ENCODE peak calls at places on chromosomes 1 and 21, in eight cellular contexts. J, H, L, B, I, U, W and K are unnamed samples.
A peak's percentile ranks its signal among the peaks of the same experiment; 100 is the strongest.

GRCh38 chr1:64499966-64500365 is 30.0 kb downstream of the CACHD1 start:
- DNase-seq in B (no peak), H (peak; percentile 28), J (peak; percentile 10), I (no peak), U (no peak), L (no peak), W (no peak), K (no peak)

GRCh38 chr1:198179556-198179981 is 22.8 kb downstream of the NEK7 start:
- DNase-seq in I (no peak), J (peak; percentile 11), L (peak; percentile 73), B (no peak), W (no peak), H (no peak), U (peak; percentile 15), K (no peak)

GRCh38 chr1:204085876-204086275 is 13.0 kb downstream of the SOX13 start:
- DNase-seq in B (no peak), U (no peak), W (no peak), L (no peak), J (no peak), I (no peak), H (no peak), K (no peak)

GRCh38 chr1:12546771-12547585 is 71.0 kb downstream of the DHRS3 start:
- DNase-seq in W (no peak), U (no peak), J (no peak), H (no peak), I (no peak), L (no peak), B (no peak), K (no peak)

GRCh38 chr1:30335997-30336390 is 387.4 kb downstream of the MATN1 start:
- DNase-seq in W (no peak), L (no peak), U (no peak), J (no peak), B (no peak), I (no peak), H (no peak), K (no peak)

GRCh38 chr1:43703836-43704235 is 3.5 kb upstream of the ST3GAL3 start:
- DNase-seq in W (no peak), H (no peak), U (no peak), J (no peak), I (peak; percentile 54), L (no peak), B (no peak), K (no peak)

GRCh38 chr1:11690669-11691301 is 725 bp upstream of the DRAXIN start:
- DNase-seq in J (no peak), U (peak; percentile 72), B (peak; percentile 88), I (no peak), W (peak; percentile 71), H (no peak), L (no peak), K (no peak)

GRCh38 chr1:230026572-230026971 is 40.5 kb upstream of the GALNT2 start:
- DNase-seq in H (no peak), J (no peak), U (no peak), B (no peak), W (no peak), L (no peak), I (no peak), K (no peak)

GRCh38 chr21:27035791-27036190 is 68.9 kb upstream of the ADAMTS5 start:
- DNase-seq in H (no peak), I (no peak), U (no peak), W (no peak), L (no peak), J (no peak), B (no peak), K (no peak)

GRCh38 chr1:24501371-24502167 is 1.1 kb upstream of the RCAN3 start:
- DNase-seq in B (no peak), I (peak; percentile 62), H (no peak), U (peak; percentile 36), W (no peak), L (peak; percentile 76), J (peak; percentile 41), K (peak; percentile 78)

GRCh38 chr1:50047916-50048694 is 24.4 kb upstream of the AGBL4 start:
- DNase-seq in B (peak; percentile 1), I (no peak), J (no peak), H (no peak), W (peak; percentile 87), U (no peak), L (no peak), K (no peak)

GRCh38 chr1:3002349-3003038 is 18.8 kb upstream of the ACTRT2 start:
- DNase-seq in J (no peak), W (no peak), H (no peak), L (no peak), I (no peak), U (no peak), B (no peak), K (no peak)

GRCh38 chr1:3001471-3002348 is 19.6 kb upstream of the ACTRT2 start:
- DNase-seq in J (no peak), I (no peak), H (no peak), L (no peak), U (no peak), W (no peak), B (no peak), K (no peak)

GRCh38 chr1:3004285-3005205 is 16.7 kb upstream of the ACTRT2 start:
- DNase-seq in J (no peak), I (no peak), W (no peak), L (no peak), B (no peak), H (no peak), U (no peak), K (no peak)

GRCh38 chr1:3003941-3004270 is 17.4 kb upstream of the ACTRT2 start:
- DNase-seq in W (no peak), I (no peak), B (no peak), H (no peak), U (no peak), J (no peak), L (no peak), K (no peak)

DNA sequence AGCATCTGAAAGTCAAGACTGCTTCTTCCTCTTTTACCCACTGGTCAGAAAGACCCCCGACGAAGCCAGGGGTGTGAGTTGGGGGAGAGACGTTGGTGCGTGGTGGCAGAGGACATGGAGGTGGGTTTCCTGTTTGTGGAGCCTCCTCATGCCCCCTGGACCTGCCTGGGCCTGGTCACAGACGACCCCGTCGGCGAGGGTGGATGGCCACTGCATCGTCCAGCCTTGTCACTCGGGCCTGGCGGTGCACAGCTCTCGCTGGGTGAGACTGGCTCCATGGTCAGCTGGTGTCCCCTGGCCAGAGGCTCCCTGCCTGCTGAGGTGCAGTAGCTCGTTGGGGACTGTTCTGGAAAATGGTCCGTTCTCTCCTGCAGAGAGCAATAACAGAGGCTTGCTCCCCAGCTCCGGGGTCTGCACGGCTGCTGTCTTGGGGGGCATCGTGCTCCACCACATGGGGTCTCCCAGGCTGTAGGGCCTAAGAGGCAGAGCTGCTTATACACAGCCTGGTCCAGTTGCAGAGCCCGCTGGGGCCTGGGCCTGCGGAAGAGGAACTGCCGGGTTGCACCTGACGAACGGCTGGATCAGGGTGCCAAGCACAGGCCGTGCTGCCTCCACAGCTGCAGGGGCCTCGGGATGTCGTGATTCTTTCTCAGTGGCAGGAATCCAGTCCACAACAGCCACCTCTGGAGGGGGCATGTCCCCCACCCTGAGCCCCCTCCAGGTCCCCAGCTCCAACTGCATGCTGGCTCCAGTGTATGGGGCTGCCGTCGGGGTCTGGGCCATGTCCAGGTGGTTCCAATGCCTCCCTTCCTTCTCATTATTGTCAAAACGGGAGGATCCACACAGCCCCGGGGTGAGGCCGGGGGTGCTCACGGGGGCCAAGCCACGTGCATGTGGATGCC is 18.0 kb upstream of the ACTRT2 start:
- DNase-seq in U (no peak), I (no peak), W (no peak), J (no peak), L (no peak), B (no peak), H (no peak), K (no peak)
- H3K9me3 ChIP-seq in U (no peaks in the 10 kb centered on the region), I (no peaks in the 10 kb centered on the region), W (no peaks in the 10 kb centered on the region), J (peaks cover 4% of the 10 kb centered on the region), L (no peaks in the 10 kb centered on the region), B (peaks cover 9% of the 10 kb centered on the region), H (peaks cover 10% of the 10 kb centered on the region), K (peaks cover 10% of the 10 kb centered on the region)

DNA sequence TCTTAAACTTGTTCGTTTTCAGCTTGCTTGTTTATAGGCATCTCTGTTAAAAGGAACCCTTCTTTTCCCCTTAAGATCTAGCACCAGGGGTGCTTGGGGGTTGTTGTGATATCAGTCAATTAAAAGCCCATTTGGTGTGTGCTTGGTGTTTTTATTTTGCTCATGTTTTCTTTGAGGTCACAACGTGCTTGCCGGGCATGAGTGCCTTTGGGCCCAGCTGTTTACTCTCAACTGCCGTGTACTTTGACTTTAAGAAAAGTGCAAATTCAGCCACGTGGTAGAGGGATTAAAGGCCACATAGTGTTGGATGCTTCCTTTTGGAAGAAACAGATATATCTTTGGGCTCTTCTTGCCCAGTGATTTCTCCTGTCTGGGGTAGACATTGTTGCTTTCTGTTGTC is 10.5 kb downstream of the ARID1A start:
- DNase-seq in H (no peak), B (no peak), L (no peak), J (no peak), W (no peak), U (peak; percentile 40), I (peak; percentile 38), K (peak; percentile 52)
- TF ChIP-seq EZH2phosphoT487 in H (no peak), B (no peak), L (no peak), J (no peak), W (no peak), U (no peak), I (no peak), K (no peak)

DNA sequence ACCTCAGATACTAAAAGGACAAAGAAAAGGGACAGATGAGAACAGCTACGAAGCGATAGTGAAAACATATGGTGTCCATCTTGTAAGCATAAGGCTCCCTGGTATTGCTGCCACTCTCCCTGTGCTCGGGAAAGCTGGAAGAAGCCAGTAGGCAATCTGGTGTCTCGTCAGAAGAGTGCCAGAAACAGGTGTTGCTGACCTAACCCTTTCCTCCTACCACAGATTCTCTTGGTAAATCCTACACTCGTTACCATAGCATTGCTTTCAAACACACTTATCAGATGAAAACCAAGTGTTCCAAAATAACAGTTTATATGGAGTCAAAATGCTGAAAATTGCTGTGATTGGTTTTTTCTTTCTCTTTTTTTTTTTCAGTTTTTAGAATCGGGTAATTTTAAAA is 146.3 kb downstream of the NRIP1 start:
- DNase-seq in W (no peak), L (no peak), I (peak; percentile 37), J (no peak), U (no peak), H (no peak), B (no peak), K (no peak)
- H2AFZ ChIP-seq in W (peak overlapping the region; percentile 48), L (no peak overlapping the region), I (peak overlapping the region; percentile 72), J (no peak overlapping the region), U (no peak overlapping the region), H (no peak overlapping the region), B (no peak overlapping the region), K (no peak overlapping the region)

DNA sequence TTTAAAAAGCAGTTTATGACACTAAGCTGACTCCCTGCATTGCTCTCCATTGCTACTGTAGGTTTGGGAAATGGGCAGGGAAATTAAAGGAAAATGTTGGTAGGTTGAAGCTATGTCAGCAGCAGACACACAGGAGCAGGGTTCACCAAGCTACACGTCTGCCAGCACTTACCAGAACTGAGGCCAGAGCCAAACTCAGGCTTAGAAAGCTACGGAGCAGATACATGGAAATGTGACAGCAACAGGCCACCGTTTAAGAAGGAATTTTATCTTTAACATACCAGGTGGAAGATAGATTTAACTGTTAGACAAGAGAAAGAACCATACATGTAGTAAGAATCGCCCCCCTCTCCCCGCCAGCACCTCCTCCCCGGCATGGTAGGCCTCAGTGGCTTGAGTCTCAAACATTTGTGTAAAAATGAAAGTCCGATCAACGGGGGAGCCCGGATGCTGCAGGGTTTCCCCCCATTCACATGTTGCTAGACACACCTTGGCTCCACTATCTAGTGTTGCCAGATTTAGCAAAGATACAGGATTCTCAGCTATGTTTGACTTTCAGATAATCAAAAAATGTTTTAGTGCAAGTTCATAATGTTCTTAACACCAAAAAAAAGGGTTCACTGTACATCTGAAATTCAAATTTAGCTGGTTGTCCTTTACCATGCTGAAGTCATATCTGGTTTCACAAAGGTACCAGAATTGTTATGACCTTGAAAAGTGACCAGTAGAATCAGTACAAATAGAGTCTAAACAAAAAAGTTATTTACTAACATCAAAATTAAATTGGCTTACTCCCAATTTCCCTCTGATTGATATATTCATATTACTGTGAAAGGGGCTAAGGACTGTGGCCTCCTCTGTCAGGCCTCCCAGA is 6.7 kb downstream of the OR2T11 start:
- DNase-seq in L (no peak), W (no peak), U (no peak), H (no peak), I (no peak), B (no peak), J (no peak), K (no peak)
- H3K9me3 ChIP-seq in L (no peaks in the 10 kb centered on the region), W (no peaks in the 10 kb centered on the region), U (no peaks in the 10 kb centered on the region), H (no peaks in the 10 kb centered on the region), I (no peaks in the 10 kb centered on the region), B (peaks cover 17% of the 10 kb centered on the region), J (no peaks in the 10 kb centered on the region), K (no peaks in the 10 kb centered on the region)